ENCODE peak calls at places on chromosomes 7 and 10, in eight cellular contexts. B, N, Z, A, C, M, R and H are unnamed samples. For H3K4me1, the result is how much of the 10 kb centered on the place peaks cover.

GRCh38 chr10:77915299-77916105 is 11.1 kb downstream of the DLG5 start:
- DNase-seq in N (no peak), Z (no peak), R (no peak), B (no peak), C (no peak), M (no peak), A (no peak), H (no peak)

GRCh38 chr10:113369185-113369785 is 183.6 kb upstream of the HABP2 start:
- DNase-seq in A (no peak), N (no peak), Z (no peak), B (no peak), R (no peak), M (no peak), C (no peak), H (no peak)

GRCh38 chr7:157650131-157650631 is 313.4 kb downstream of the DNAJB6 start:
- DNase-seq in A (no peak), M (peak), Z (no peak), B (no peak), N (no peak), R (no peak), C (no peak), H (no peak)

GRCh38 chr7:94514140-94514889 is 4.7 kb downstream of the CASD1 start:
- DNase-seq in Z (no peak), C (no peak), R (no peak), A (no peak), N (no peak), B (no peak), M (no peak), H (no peak)

GRCh38 chr10:69344591-69345244 is 66.4 kb downstream of the HK1 start:
- DNase-seq in N (no peak), M (peak), A (peak), R (peak), B (no peak), Z (no peak), C (no peak), H (no peak)

GRCh38 chr10:79386637-79387465 is 39.6 kb downstream of the PPIF start:
- DNase-seq in Z (peak), N (no peak), C (no peak), R (peak), B (peak), A (peak), M (peak), H (peak)

GRCh38 chr7:73721237-73721848 is 1.9 kb upstream of the STX1A start:
- DNase-seq in A (no peak), B (peak), R (no peak), M (no peak), N (peak), Z (no peak), C (no peak), H (peak)

GRCh38 chr10:1539216-1539615 is 198.1 kb downstream of the ADARB2 start:
- DNase-seq in Z (no peak), M (peak), B (no peak), N (no peak), C (no peak), A (no peak), R (no peak), H (no peak)

GRCh38 chr10:26566525-26567348 is 128.6 kb downstream of the APBB1IP start:
- DNase-seq in R (no peak), C (no peak), B (no peak), N (no peak), A (no peak), Z (no peak), M (peak), H (no peak)

GRCh38 chr10:120979435-120980315 is 128.5 kb downstream of the WDR11 start:
- DNase-seq in C (peak), N (no peak), Z (no peak), A (no peak), B (peak), M (no peak), R (peak), H (no peak)

GRCh38 chr10:25725917-25726716 is 207.9 kb upstream of the MYO3A start:
- DNase-seq in R (peak), C (no peak), Z (peak), A (no peak), M (no peak), N (peak), B (no peak), H (no peak)

GRCh38 chr10:102065561-102066420 is 642 bp downstream of the HPS6 start:
- DNase-seq in Z (no peak), N (no peak), C (peak), M (no peak), R (peak), B (peak), A (peak), H (no peak)

GRCh38 chr7:96495751-96496216 is 173.9 kb upstream of the SLC25A13 start:
- DNase-seq in C (no peak), A (no peak), Z (no peak), M (no peak), B (no peak), N (peak), R (no peak), H (no peak)

GRCh38 chr7:152674860-152675760 is 831 bp downstream of the XRCC2 start:
- DNase-seq in B (no peak), N (peak), Z (peak), R (no peak), C (no peak), A (no peak), M (no peak), H (no peak)

GRCh38 chr7:142807855-142808460 is 37.2 kb downstream of the PRSS2 start:
- DNase-seq in Z (no peak), A (peak), N (peak), B (no peak), M (no peak), R (no peak), C (no peak), H (no peak)

GRCh38 chr10:49379596-49380410 is 16.1 kb downstream of the DRGX start:
- DNase-seq in C (no peak), B (no peak), Z (peak), R (no peak), A (peak), M (no peak), N (peak), H (no peak)

GRCh38 chr7:8435597-8436243 is 2.3 kb downstream of the NXPH1 start:
- DNase-seq in M (no peak), C (no peak), A (no peak), N (no peak), Z (no peak), B (no peak), R (no peak), H (no peak)

GRCh38 chr10:121597504-121598241 is 571 bp downstream of the FGFR2 start:
- DNase-seq in A (no peak), C (peak), R (no peak), Z (no peak), N (no peak), M (no peak), B (peak), H (no peak)

GRCh38 chr7:66301737-66302136 is 96.6 kb downstream of the TPST1 start:
- DNase-seq in N (no peak), B (no peak), A (no peak), Z (no peak), M (no peak), R (no peak), C (no peak), H (no peak)

GRCh38 chr10:69636626-69637550 is 6.8 kb downstream of the FAM241B start:
- DNase-seq in Z (no peak), A (peak), R (peak), N (peak), C (no peak), M (peak), B (peak), H (no peak)

GRCh38 chr10:119281581-119282071 is 74.3 kb downstream of the GRK5 start:
- DNase-seq in C (peak), A (no peak), Z (no peak), N (no peak), R (no peak), B (peak), M (peak), H (no peak)

GRCh38 chr7:151117565-151117964 is 31.3 kb downstream of the AGAP3 start:
- DNase-seq in C (no peak), Z (no peak), M (no peak), B (no peak), N (no peak), A (peak), R (no peak), H (no peak)

GRCh38 chr7:155490697-155491628 is 33.0 kb downstream of the EN2 start:
- DNase-seq in Z (no peak), C (no peak), A (peak), N (no peak), B (peak), R (peak), M (peak), H (no peak)

GRCh38 chr7:12244129-12244528 is 33.0 kb downstream of the TMEM106B start:
- DNase-seq in N (peak), Z (peak), B (peak), A (no peak), M (no peak), R (peak), C (no peak), H (no peak)

GRCh38 chr10:102997998-102998397 is 79.9 kb downstream of the CNNM2 start:
- DNase-seq in A (no peak), C (no peak), M (no peak), B (no peak), Z (no peak), N (peak), R (no peak), H (no peak)

GRCh38 chr7:13829914-13830603 is 159.4 kb downstream of the ETV1 start:
- DNase-seq in Z (no peak), C (no peak), N (peak), M (no peak), A (no peak), B (no peak), R (no peak), H (no peak)

GRCh38 chr10:132293416-132294195 is 14.1 kb downstream of the STK32C start:
- DNase-seq in M (peak), A (no peak), C (no peak), N (no peak), Z (no peak), R (no peak), B (peak), H (no peak)

GRCh38 chr7:88312061-88312663 is 5.5 kb upstream of the STEAP4 start:
- DNase-seq in B (peak), M (no peak), N (no peak), A (no peak), Z (no peak), R (peak), C (no peak), H (no peak)

GRCh38 chr7:101880536-101881443 is 63.4 kb downstream of the CUX1 start:
- DNase-seq in A (no peak), B (no peak), C (no peak), R (no peak), M (no peak), N (peak), Z (no peak), H (no peak)

GRCh38 chr7:135189221-135189662 is 18.7 kb upstream of the CYREN start:
- DNase-seq in A (no peak), Z (no peak), N (no peak), R (no peak), B (no peak), M (peak), C (no peak), H (no peak)

GRCh38 chr10:128476845-128477244 is 350.6 kb upstream of the MKI67 start:
- DNase-seq in Z (no peak), A (no peak), C (no peak), M (no peak), R (no peak), B (no peak), N (no peak), H (no peak)
- TF ChIP-seq CTCF in Z (no peak), A (no peak), C (no peak), M (no peak), R (no peak), B (no peak), N (no peak), H (no peak)

GRCh38 chr10:129520440-129521080 is 53.5 kb downstream of the MGMT start:
- DNase-seq in B (no peak), Z (no peak), C (no peak), M (no peak), N (no peak), R (no peak), A (no peak), H (no peak)
- H3K4me1 ChIP-seq in B (under half), Z (under half), C (under half), M (under half), N (under half), R (under half), A (under half), H (under half)

DNA sequence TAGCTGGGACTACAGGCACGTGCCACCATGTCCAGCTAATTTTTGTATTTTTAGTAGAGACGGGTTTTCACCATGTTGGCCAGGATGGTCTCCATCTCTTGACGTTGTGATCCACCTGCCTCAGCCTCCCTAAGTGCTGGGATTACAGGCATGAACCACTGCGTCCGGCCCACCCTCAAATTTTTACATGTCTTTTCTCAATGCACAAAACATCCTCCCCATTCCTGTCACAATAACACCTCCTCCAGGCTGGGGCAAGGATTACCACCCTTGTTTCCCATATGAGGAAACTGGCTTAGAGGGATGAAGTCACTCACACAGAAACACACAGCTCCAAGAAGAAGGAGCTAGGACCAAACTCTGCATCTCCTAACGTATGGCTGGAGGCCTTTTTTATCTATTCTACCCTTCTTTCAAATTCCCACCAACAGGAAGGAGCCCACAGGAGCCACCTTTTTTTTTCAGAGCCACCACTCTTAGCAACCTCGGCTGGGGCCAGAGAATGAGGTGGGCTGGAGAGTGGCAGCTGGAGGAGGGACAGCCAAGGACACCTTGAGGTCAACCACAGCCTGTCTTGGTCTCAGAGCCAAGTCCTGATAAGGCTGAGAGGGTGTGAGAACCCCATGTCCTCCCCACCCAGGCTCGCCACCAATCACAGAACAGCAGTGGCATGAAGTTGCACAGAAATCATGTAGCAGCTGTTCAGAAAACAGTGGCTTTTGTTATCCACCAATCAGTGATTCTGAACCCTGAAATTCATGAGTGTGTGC is 113.1 kb upstream of the PDLIM1 start:
- DNase-seq in C (no peak), Z (peak), M (no peak), A (no peak), N (no peak), B (no peak), R (no peak), H (peak)
- H3K4me3 ChIP-seq in C (no peak), Z (no peak), M (no peak), A (no peak), N (no peak), B (no peak), R (no peak), H (no peak)

GRCh38 chr10:123972481-123973401 is 81.1 kb upstream of the CPXM2 start:
- DNase-seq in A (no peak), B (no peak), Z (no peak), M (no peak), C (no peak), R (no peak), N (no peak), H (no peak)
- TF ChIP-seq CTCF in A (no peak), B (no peak), Z (no peak), M (no peak), C (no peak), R (no peak), N (no peak), H (no peak)

GRCh38 chr7:23226841-23227450 is 19.6 kb upstream of the GPNMB start:
- DNase-seq in M (no peak), C (no peak), R (no peak), A (no peak), Z (no peak), B (no peak), N (no peak), H (no peak)

GRCh38 chr7:23220690-23221305 is 25.8 kb upstream of the GPNMB start:
- DNase-seq in Z (no peak), R (no peak), A (no peak), M (no peak), B (no peak), N (no peak), C (no peak), H (no peak)

GRCh38 chr7:23218196-23218595 is 28.4 kb upstream of the GPNMB start:
- DNase-seq in M (no peak), A (no peak), Z (no peak), B (no peak), N (no peak), C (no peak), R (no peak), H (no peak)

GRCh38 chr7:23228412-23228811 is 18.2 kb upstream of the GPNMB start:
- DNase-seq in B (no peak), M (no peak), A (no peak), C (no peak), R (no peak), N (no peak), Z (no peak), H (no peak)

GRCh38 chr7:23222439-23223045 is 24.0 kb upstream of the GPNMB start:
- DNase-seq in M (no peak), R (no peak), Z (no peak), B (no peak), N (no peak), A (no peak), C (no peak), H (no peak)
- H3K4me1 ChIP-seq in M (under half), R (under half), Z (under half), B (under half), N (under half), A (under half), C (under half), H (under half)

DNA sequence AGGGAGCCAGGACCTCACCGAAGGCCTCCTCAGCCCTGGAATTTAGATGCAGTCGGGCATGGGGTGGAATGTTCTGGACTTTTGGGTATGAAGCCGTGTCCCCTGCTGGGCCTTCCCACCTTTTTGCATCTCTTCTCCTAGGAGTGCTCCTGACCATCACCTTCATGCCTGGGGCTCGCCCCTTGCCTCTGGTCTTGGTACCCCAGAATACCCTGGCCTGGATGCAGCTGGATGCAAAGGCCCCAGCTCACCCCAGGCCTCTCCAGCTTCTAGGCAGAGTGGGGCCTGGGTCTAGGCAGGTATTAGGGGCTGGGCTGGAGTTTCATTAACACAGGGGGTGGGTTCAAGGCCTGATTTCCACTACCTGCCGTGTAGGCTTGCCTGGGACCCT is 9.9 kb downstream of the AQP1 start:
- DNase-seq in Z (no peak), C (peak), A (no peak), M (peak), N (no peak), R (no peak), B (peak), H (peak)
- H3K4me3 ChIP-seq in Z (no peak), C (no peak), A (no peak), M (no peak), N (no peak), R (no peak), B (no peak), H (no peak)